ENCODE peak calls at places on chromosomes 13 and 19, in ten cellular contexts. Z is ELR; M is activated T-cell treated with anti-CD3 and anti-CD28 coated beads, Interleukin-2, amount 50 U/mL, for 72 hours; D is KBM-7; Q is left kidney; H is choroid plexus epithelial cell; G is posterior cingulate gyrus; O is cardiac muscle cell; K is cardiac fibroblast; Y is stimulated activated CD8-positive, alpha-beta memory T cell treated with anti-CD3 and anti-CD28 coated beads, Interleukin-4, amount 100 ng/mL, for 4 hours. S is an unnamed sample.
A peak's percentile ranks its signal among the peaks of the same experiment; 100 is the strongest.

GRCh38 chr19:10690351-10690781 is 10.9 kb upstream of the QTRT1 start:
- DNase-seq in G (no peak), Z (peak; percentile 39), D (no peak), M (no peak), Y (no peak), K (peak; percentile 97), H (peak; percentile 90), Q (no peak), O (peak; percentile 79), S (peak; percentile 85)

GRCh38 chr13:102757006-102757405 is 16.6 kb downstream of the TEX30 start:
- DNase-seq in G (no peak), O (no peak), Y (no peak), H (no peak), D (no peak), K (no peak), Q (peak; percentile 21), M (no peak), Z (no peak), S (no peak)

GRCh38 chr19:34273121-34273845 is 18.9 kb downstream of the GARRE1 start:
- DNase-seq in G (no peak), H (no peak), Y (no peak), O (no peak), M (no peak), K (no peak), Q (no peak), Z (no peak), D (no peak), S (no peak)

GRCh38 chr13:103358245-103358932 is 292.2 kb upstream of the SLC10A2 start:
- DNase-seq in Z (no peak), G (no peak), D (no peak), O (no peak), K (no peak), H (no peak), M (no peak), Q (no peak), Y (no peak), S (no peak)

GRCh38 chr13:28355822-28356371 is 139.0 kb downstream of the FLT1 start:
- DNase-seq in H (peak; percentile 75), Z (peak; percentile 86), Q (no peak), Y (no peak), D (peak; percentile 77), G (no peak), O (peak; percentile 86), M (peak; percentile 16), K (peak; percentile 93), S (peak; percentile 96)

GRCh38 chr19:35869327-35870123 is 1.2 kb downstream of the APLP1 start:
- DNase-seq in Z (peak; percentile 86), M (peak; percentile 92), Q (peak; percentile 92), G (peak; percentile 96), Y (peak; percentile 35), D (peak; percentile 94), O (peak; percentile 73), K (peak; percentile 69), H (peak; percentile 79), S (peak; percentile 69)

GRCh38 chr19:3738477-3739220 is 22.8 kb downstream of the APBA3 start:
- DNase-seq in O (no peak), D (no peak), G (no peak), Q (no peak), H (no peak), Y (no peak), K (no peak), Z (no peak), M (no peak), S (no peak)

GRCh38 chr19:3202346-3202745 is 16.6 kb downstream of the NCLN start:
- DNase-seq in G (no peak), H (no peak), K (no peak), Q (no peak), Z (no peak), O (no peak), M (no peak), D (no peak), Y (no peak), S (no peak)

GRCh38 chr13:47521895-47522487 is 479.1 kb downstream of the SUCLA2 start:
- DNase-seq in M (no peak), K (no peak), Y (no peak), Z (no peak), O (no peak), H (no peak), Q (no peak), G (no peak), D (no peak), S (no peak)

GRCh38 chr19:9937001-9937411 is 691 bp upstream of the OLFM2 start:
- DNase-seq in O (no peak), M (no peak), Y (no peak), H (no peak), D (no peak), Z (no peak), K (no peak), Q (peak; percentile 22), G (peak; percentile 70), S (no peak)

GRCh38 chr19:10112037-10112751 is 701 bp downstream of the P2RY11 start:
- DNase-seq in M (peak; percentile 47), H (peak; percentile 33), Z (peak; percentile 75), Q (no peak), Y (no peak), O (peak; percentile 24), K (peak; percentile 60), D (peak; percentile 68), G (no peak), S (no peak)

GRCh38 chr13:33204130-33204927 is 81.2 kb downstream of the STARD13 start:
- DNase-seq in O (peak; percentile 95), Z (no peak), G (no peak), K (peak; percentile 94), M (no peak), H (peak; percentile 94), D (no peak), Q (peak; percentile 73), Y (no peak), S (peak; percentile 98)

GRCh38 chr13:78420814-78421213 is 182.5 kb downstream of the POU4F1 start:
- DNase-seq in K (peak; percentile 9), Y (no peak), O (no peak), Q (no peak), M (no peak), Z (no peak), G (no peak), D (no peak), H (no peak), S (no peak)

GRCh38 chr13:88223958-88224357 is 552.8 kb downstream of the SLITRK5 start:
- DNase-seq in G (no peak), Q (no peak), K (no peak), D (no peak), Y (no peak), Z (no peak), H (no peak), O (no peak), M (no peak), S (no peak)

GRCh38 chr19:45496349-45496953 is 396 bp downstream of the RTN2 start:
- DNase-seq in Q (peak; percentile 83), Z (no peak), H (no peak), Y (no peak), D (peak; percentile 56), K (no peak), O (peak; percentile 28), G (no peak), M (peak; percentile 49), S (no peak)

GRCh38 chr19:4519521-4520277 is 1.4 kb upstream of the PLIN4 start:
- DNase-seq in G (no peak), H (no peak), O (peak; percentile 46), Z (no peak), D (peak; percentile 25), M (no peak), K (no peak), Q (no peak), Y (no peak), S (no peak)

GRCh38 chr13:110480161-110480560 is 81.4 kb downstream of the RAB20 start:
- DNase-seq in Z (no peak), O (no peak), Y (no peak), Q (no peak), M (no peak), D (no peak), G (no peak), K (no peak), H (no peak), S (no peak)

GRCh38 chr19:51124216-51124615 is 490 bp upstream of the SIGLEC9 start:
- DNase-seq in H (no peak), K (no peak), G (no peak), O (no peak), Y (no peak), D (no peak), Q (no peak), Z (no peak), M (no peak), S (no peak)

GRCh38 chr13:89783221-89783755 is 1564.2 kb upstream of the MIR17HG start:
- DNase-seq in D (no peak), Z (no peak), O (no peak), M (no peak), Y (no peak), K (no peak), H (no peak), G (no peak), Q (no peak), S (no peak)

GRCh38 chr13:105069106-105069505 is 1466.4 kb downstream of the EFNB2 start:
- DNase-seq in Z (no peak), O (no peak), H (peak; percentile 18), K (peak; percentile 36), D (no peak), G (no peak), Y (no peak), Q (no peak), M (no peak), S (no peak)

GRCh38 chr13:98143601-98144500 is 957 bp downstream of the FARP1 start:
- DNase-seq in Z (peak; percentile 62), M (peak; percentile 14), Q (peak; percentile 70), H (peak; percentile 57), O (peak; percentile 61), G (no peak), K (peak; percentile 53), Y (no peak), D (peak; percentile 26), S (peak; percentile 69)

GRCh38 chr13:43316997-43317396 is 293.6 kb downstream of the DNAJC15 start:
- DNase-seq in O (peak; percentile 71), G (no peak), K (peak; percentile 72), M (no peak), Y (no peak), H (peak; percentile 72), Q (peak; percentile 56), D (peak; percentile 9), Z (peak; percentile 56), S (peak; percentile 57)

GRCh38 chr19:56840452-56841193 is at the start of the genes PEG3 and ZIM2:
- DNase-seq in Y (no peak), K (no peak), Z (no peak), M (no peak), G (peak; percentile 98), Q (peak; percentile 96), H (no peak), O (peak; percentile 44), D (no peak), S (peak; percentile 20)

S was measured in fibroblast of villous mesenchyme.